ENCODE peak calls at places on chromosomes 13 and 19, in five cellular contexts. A is HFF-Myc, H is fibroblast of lung, G is tibial nerve, C is GM23338. T is an unnamed sample.

GRCh38 chr13:91196958-91197357 is 150.5 kb upstream of the MIR17HG start:
- DNase-seq in H (no peak), C (no peak), G (no peak), A (no peak), T (no peak)

GRCh38 chr19:50649433-50650391 is at the start of gene C19orf81:
- DNase-seq in A (no peak), C (peak), H (no peak), G (no peak), T (no peak)

GRCh38 chr13:107373551-107373950 is 805.6 kb upstream of the ARGLU1 start:
- DNase-seq in H (peak), A (no peak), G (no peak), C (peak), T (no peak)

GRCh38 chr13:95641291-95641811 is 3.2 kb downstream of the DZIP1 start:
- DNase-seq in H (no peak), A (no peak), C (peak), G (no peak), T (no peak)

GRCh38 chr19:39307233-39307821 is 11.1 kb downstream of the IFNL1 start:
- DNase-seq in H (no peak), C (peak), A (no peak), G (no peak), T (no peak)

GRCh38 chr19:37932985-37933953 is 26.3 kb downstream of the SIPA1L3 start:
- DNase-seq in A (no peak), H (peak), G (no peak), C (no peak), T (peak)

GRCh38 chr13:73672492-73672891 is 461.7 kb downstream of the KLF12 start:
- DNase-seq in C (no peak), G (no peak), H (no peak), A (no peak), T (no peak)

GRCh38 chr13:95256086-95256485 is 45.2 kb downstream of the ABCC4 start:
- DNase-seq in C (no peak), A (peak), G (no peak), H (peak), T (peak)

GRCh38 chr19:30896551-30896950 is 452.7 kb downstream of the TSHZ3 start:
- DNase-seq in H (no peak), A (no peak), G (no peak), C (peak), T (no peak)

GRCh38 chr13:76885203-76886004 is 801 bp downstream of the KCTD12 start:
- DNase-seq in A (peak), H (peak), G (peak), C (peak), T (peak)

GRCh38 chr19:20179946-20180345 is 12.9 kb downstream of the ZNF486 start:
- DNase-seq in G (no peak), C (no peak), H (no peak), A (no peak), T (no peak)

GRCh38 chr13:48621056-48621455 is 32.7 kb upstream of the CYSLTR2 start:
- DNase-seq in C (no peak), H (peak), A (no peak), G (no peak), T (no peak)

GRCh38 chr19:3152431-3152780 is 16.6 kb downstream of the GNA15 start:
- DNase-seq in C (no peak), G (no peak), A (no peak), H (no peak), T (no peak)

GRCh38 chr13:110685305-110685704 is 20.6 kb downstream of the CARS2 start:
- DNase-seq in H (peak), G (no peak), A (no peak), C (no peak), T (peak)

GRCh38 chr19:49333426-49334288 is 1.5 kb upstream of the CD37 start:
- DNase-seq in A (no peak), G (no peak), C (no peak), H (no peak), T (peak)

GRCh38 chr13:83882626-83882959 is 319 bp upstream of the SLITRK1 start:
- DNase-seq in C (no peak), G (no peak), H (no peak), A (no peak), T (no peak)
- H3K4me3 ChIP-seq in C (peak), G (peak), H (no peak), A (no peak), T (no peak)

GRCh38 chr19:53554804-53555203 is 16.9 kb downstream of the ZNF331 start:
- DNase-seq in H (no peak), G (no peak), C (no peak), A (no peak), T (no peak)
- H3K4me3 ChIP-seq in H (peak), G (peak), C (peak), A (peak), T (peak)

DNA sequence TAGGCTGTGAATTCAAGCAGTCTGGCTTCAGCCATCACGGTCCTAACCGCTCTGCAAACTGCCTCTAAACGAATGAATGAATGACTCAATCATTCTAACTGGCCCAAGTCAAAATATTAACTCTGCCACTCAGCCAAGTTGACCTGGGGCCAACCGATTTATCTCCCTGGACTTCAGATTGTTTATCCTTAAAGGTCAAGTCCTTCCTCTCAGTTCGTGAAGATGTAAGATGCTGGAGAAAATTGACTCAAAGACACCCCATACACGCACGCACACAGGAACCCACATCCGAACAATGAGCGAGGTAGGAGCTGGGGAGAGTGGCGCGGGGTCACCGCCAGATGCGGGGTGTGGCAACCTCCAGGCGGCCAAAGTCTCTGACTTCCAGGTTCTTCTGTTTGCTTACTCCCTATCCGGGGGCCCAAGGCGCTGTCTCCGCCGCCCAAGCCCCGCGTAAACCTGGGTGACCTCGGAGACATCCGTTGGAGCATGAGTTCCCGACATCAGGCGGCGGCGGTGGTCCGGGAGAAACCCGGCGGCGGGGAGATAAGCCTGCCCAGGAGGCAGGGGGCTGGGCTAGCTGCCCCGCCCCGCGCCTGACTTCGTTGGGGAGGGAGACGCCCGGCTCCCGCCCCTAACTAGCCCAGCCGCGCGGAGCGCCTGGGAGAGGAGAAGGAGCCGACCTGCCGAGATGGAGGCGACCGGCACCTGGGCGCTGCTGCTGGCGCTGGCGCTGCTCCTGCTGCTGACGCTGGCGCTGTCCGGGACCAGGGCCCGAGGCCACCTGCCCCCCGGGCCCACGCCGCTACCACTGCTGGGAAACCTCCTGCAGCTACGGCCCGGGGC is at the start of gene CYP2S1:
- DNase-seq in H (peak), C (peak), G (no peak), A (no peak), T (no peak)
- H3K4me3 ChIP-seq in H (peak), C (peak), G (no peak), A (peak), T (peak)

GRCh38 chr19:15199652-15200574 is 882 bp downstream of the NOTCH3 start:
- DNase-seq in A (no peak), G (no peak), H (no peak), C (peak), T (peak)
- H3K4me3 ChIP-seq in A (peak), G (peak), H (peak), C (peak), T (peak)

GRCh38 chr19:8306235-8307054 is 1.7 kb downstream of the CD320 start:
- DNase-seq in H (no peak), C (no peak), A (no peak), G (peak), T (no peak)
- H3K4me3 ChIP-seq in H (no peak), C (peak), A (peak), G (no peak), T (no peak)

DNA sequence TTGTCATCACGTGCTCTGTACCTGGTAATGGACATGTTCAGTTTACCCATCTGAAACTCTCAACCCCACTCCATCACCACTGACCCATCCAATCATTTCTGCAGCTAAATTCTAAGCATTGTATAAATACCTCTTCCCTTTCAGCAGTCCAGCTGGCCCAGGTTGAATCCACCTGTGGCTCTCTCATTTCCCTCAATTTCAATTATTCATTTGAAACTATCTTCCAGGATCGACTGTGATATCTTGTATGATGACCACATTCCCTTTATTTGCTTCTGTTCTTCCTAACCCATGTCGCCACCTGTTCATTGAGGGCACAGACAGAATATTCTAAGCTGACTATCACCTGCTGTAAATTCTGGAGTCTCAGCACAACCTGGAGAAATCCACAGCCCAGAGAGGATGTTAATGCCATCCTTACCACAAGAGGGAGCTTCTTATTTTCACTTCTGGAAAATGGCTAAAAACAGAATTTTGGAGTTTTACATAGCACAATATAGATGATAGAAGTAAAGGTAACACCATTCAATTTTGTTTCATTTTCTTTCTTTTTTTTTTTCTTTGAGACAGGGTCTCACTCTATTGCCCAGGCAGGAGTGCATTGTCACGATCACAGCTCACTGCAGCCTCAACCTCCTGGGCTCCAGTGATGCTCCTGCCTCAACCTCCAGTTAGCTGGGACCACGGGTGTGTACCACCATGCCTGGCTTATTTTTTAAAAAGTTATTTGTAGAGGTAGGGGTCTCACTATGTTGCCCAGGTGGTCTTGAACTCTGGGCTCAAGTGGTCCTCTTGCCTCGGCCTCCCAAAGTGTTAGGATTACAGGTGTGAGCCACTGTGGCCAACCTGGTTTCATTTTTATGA is 38.6 kb downstream of the ZNF823 start:
- DNase-seq in H (peak), C (peak), A (no peak), G (peak), T (peak)
- H3K4me3 ChIP-seq in H (no peak), C (no peak), A (no peak), G (no peak), T (no peak)

DNA sequence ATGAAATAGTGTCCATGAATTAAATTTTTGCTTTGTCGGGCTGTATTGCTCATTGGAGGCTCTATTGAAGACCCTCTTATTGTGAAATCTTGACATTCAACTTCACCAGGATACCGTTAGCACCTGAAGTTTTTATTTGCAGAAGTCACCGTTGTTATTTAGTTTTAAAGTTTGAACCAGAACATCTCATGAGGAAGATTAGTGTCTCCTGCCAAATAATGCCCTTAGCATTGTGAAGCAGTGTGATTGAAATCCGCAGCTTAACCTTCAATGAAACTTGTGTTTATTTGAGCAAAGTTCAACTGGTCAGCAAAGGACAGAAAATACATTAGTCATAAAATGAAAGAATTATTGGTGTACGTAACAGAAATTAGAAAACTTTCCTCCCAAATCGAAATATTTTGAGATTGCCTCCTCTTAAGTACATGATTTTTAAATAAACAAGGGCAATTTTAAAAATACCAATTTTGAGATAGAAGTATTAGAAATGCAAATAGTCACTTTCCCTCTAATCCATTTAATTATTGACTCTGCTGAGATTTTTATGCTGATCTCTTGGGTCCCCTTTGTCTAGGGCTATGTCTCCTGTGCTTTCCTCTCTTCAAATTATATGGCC is 84.4 kb downstream of the WDFY2 start:
- DNase-seq in G (no peak), C (no peak), H (peak), A (no peak), T (no peak)
- H3K4me3 ChIP-seq in G (no peak), C (no peak), H (no peak), A (no peak), T (no peak)

DNA sequence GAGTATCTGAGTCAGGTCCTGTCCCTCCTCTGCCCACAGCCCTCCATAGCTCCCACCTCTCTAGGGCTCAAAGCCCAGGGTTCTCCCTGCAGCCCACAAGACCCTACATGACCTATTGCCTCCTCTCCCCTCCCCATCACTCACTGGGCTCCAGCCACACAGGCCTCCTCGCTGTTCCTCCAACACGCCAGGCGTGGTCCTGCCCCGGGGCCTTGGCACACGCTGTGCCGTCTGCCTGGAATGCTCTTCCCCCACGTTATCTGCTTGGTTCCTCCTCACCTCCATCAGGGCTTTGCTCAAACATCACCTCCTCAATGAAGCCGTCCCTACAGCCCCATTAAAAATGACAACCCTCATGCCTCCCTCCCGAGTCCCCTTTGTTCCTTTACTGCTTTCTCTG is 21.1 kb downstream of the PTPRS start:
- DNase-seq in C (no peak), H (no peak), G (no peak), A (no peak), T (no peak)
- H3K4me3 ChIP-seq in C (no peak), H (no peak), G (no peak), A (no peak), T (no peak)

DNA sequence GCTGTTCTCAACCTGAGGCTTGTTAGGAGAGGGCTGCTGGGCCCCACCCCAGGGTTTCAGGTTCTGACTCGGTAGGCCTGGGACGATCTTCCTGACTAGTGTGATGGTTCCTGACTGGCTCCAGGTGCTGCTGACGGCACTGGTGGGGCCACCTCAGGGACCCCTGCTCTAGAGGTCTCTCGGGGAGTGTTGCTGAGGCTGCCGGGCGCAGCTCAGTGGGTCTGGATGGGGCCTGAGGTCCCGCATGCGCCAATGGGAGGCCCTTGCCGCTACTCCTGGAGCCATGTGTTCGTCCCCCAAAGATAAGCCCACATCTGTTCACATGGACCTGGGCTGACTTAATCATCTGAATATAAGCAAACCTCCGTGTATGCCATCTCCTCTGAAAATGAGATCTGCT is 133.0 kb downstream of the ATP11A start:
- DNase-seq in G (no peak), A (no peak), H (no peak), C (no peak), T (no peak)
- H3K4me3 ChIP-seq in G (no peak), A (no peak), H (no peak), C (no peak), T (no peak)